ENCODE peak calls at places on chromosomes 5 and 9, in nine cellular contexts. One of them, this sample, is unnamed.

GRCh38 chr9:119432428-119432827 is 63.2 kb upstream of the BRINP1 start:
- DNase-seq in WTC11: no peak
- DNase-seq in thoracic aorta: no peak
- DNase-seq in prostate gland: no peak
- DNase-seq in epithelial cell of esophagus: no peak
- DNase-seq in fibroblast of the aortic adventitia: no peak
- DNase-seq in choroid plexus epithelial cell: no peak
- DNase-seq in MCF 10A: no peak
- DNase-seq in RWPE1: no peak
- DNase-seq in this sample: no peak

GRCh38 chr9:104944356-104944755 is 16.4 kb upstream of the ABCA1 start:
- DNase-seq in MCF 10A: no peak
- DNase-seq in WTC11: no peak
- DNase-seq in choroid plexus epithelial cell: peak
- DNase-seq in fibroblast of the aortic adventitia: no peak
- DNase-seq in RWPE1: no peak
- DNase-seq in prostate gland: no peak
- DNase-seq in epithelial cell of esophagus: no peak
- DNase-seq in thoracic aorta: no peak
- DNase-seq in this sample: no peak

GRCh38 chr5:76546497-76547102 is 76.6 kb downstream of the F2RL2 start:
- DNase-seq in RWPE1: no peak
- DNase-seq in epithelial cell of esophagus: no peak
- DNase-seq in fibroblast of the aortic adventitia: no peak
- DNase-seq in prostate gland: no peak
- DNase-seq in thoracic aorta: no peak
- DNase-seq in MCF 10A: no peak
- DNase-seq in WTC11: no peak
- DNase-seq in choroid plexus epithelial cell: no peak
- DNase-seq in this sample: no peak

GRCh38 chr9:108963459-108964143 is 29.4 kb downstream of the ABITRAM start:
- DNase-seq in epithelial cell of esophagus: no peak
- DNase-seq in prostate gland: peak
- DNase-seq in MCF 10A: no peak
- DNase-seq in fibroblast of the aortic adventitia: no peak
- DNase-seq in RWPE1: no peak
- DNase-seq in thoracic aorta: no peak
- DNase-seq in choroid plexus epithelial cell: peak
- DNase-seq in WTC11: no peak
- DNase-seq in this sample: no peak

GRCh38 chr5:65076251-65076869 is 307.6 kb downstream of the CWC27 start:
- DNase-seq in RWPE1: peak
- DNase-seq in prostate gland: no peak
- DNase-seq in thoracic aorta: no peak
- DNase-seq in WTC11: peak
- DNase-seq in choroid plexus epithelial cell: peak
- DNase-seq in epithelial cell of esophagus: peak
- DNase-seq in fibroblast of the aortic adventitia: peak
- DNase-seq in MCF 10A: peak
- DNase-seq in this sample: peak

GRCh38 chr5:36301858-36302603 is at the start of gene RANBP3L:
- DNase-seq in choroid plexus epithelial cell: peak
- DNase-seq in prostate gland: peak
- DNase-seq in MCF 10A: peak
- DNase-seq in WTC11: no peak
- DNase-seq in epithelial cell of esophagus: peak
- DNase-seq in fibroblast of the aortic adventitia: peak
- DNase-seq in RWPE1: no peak
- DNase-seq in thoracic aorta: no peak
- DNase-seq in this sample: peak

GRCh38 chr9:37010180-37010579 is 23.9 kb downstream of the PAX5 start:
- DNase-seq in fibroblast of the aortic adventitia: no peak
- DNase-seq in thoracic aorta: no peak
- DNase-seq in RWPE1: no peak
- DNase-seq in choroid plexus epithelial cell: no peak
- DNase-seq in MCF 10A: no peak
- DNase-seq in prostate gland: no peak
- DNase-seq in WTC11: no peak
- DNase-seq in epithelial cell of esophagus: no peak
- DNase-seq in this sample: no peak

GRCh38 chr9:110183208-110184145 is 24.5 kb downstream of the C9orf152 start:
- DNase-seq in thoracic aorta: no peak
- DNase-seq in choroid plexus epithelial cell: peak
- DNase-seq in epithelial cell of esophagus: peak
- DNase-seq in prostate gland: peak
- DNase-seq in fibroblast of the aortic adventitia: peak
- DNase-seq in RWPE1: peak
- DNase-seq in WTC11: peak
- DNase-seq in MCF 10A: peak
- DNase-seq in this sample: peak

GRCh38 chr5:93141969-93142368 is 439.1 kb downstream of the NR2F1-AS1 start:
- DNase-seq in epithelial cell of esophagus: no peak
- DNase-seq in MCF 10A: no peak
- DNase-seq in WTC11: no peak
- DNase-seq in prostate gland: no peak
- DNase-seq in fibroblast of the aortic adventitia: no peak
- DNase-seq in thoracic aorta: no peak
- DNase-seq in RWPE1: no peak
- DNase-seq in choroid plexus epithelial cell: peak
- DNase-seq in this sample: no peak

GRCh38 chr5:139708877-139709586 is 60.9 kb downstream of the CXXC5 start:
- DNase-seq in MCF 10A: no peak
- DNase-seq in choroid plexus epithelial cell: peak
- DNase-seq in prostate gland: no peak
- DNase-seq in RWPE1: no peak
- DNase-seq in fibroblast of the aortic adventitia: peak
- DNase-seq in thoracic aorta: no peak
- DNase-seq in WTC11: peak
- DNase-seq in epithelial cell of esophagus: no peak
- DNase-seq in this sample: peak

GRCh38 chr5:65010841-65011240 is 242.1 kb downstream of the CWC27 start:
- DNase-seq in RWPE1: no peak
- DNase-seq in prostate gland: no peak
- DNase-seq in WTC11: no peak
- DNase-seq in choroid plexus epithelial cell: no peak
- DNase-seq in epithelial cell of esophagus: no peak
- DNase-seq in thoracic aorta: no peak
- DNase-seq in MCF 10A: no peak
- DNase-seq in fibroblast of the aortic adventitia: no peak
- DNase-seq in this sample: no peak

GRCh38 chr9:6943293-6943692 is 185.5 kb downstream of the KDM4C start:
- DNase-seq in choroid plexus epithelial cell: no peak
- DNase-seq in fibroblast of the aortic adventitia: no peak
- DNase-seq in prostate gland: no peak
- DNase-seq in thoracic aorta: no peak
- DNase-seq in RWPE1: no peak
- DNase-seq in MCF 10A: no peak
- DNase-seq in WTC11: no peak
- DNase-seq in epithelial cell of esophagus: no peak
- DNase-seq in this sample: no peak

GRCh38 chr9:6942406-6942805 is 184.6 kb downstream of the KDM4C start:
- DNase-seq in prostate gland: no peak
- DNase-seq in fibroblast of the aortic adventitia: no peak
- DNase-seq in WTC11: no peak
- DNase-seq in choroid plexus epithelial cell: no peak
- DNase-seq in MCF 10A: no peak
- DNase-seq in RWPE1: no peak
- DNase-seq in epithelial cell of esophagus: no peak
- DNase-seq in thoracic aorta: no peak
- DNase-seq in this sample: no peak

GRCh38 chr9:6944896-6945295 is 187.1 kb downstream of the KDM4C start:
- DNase-seq in thoracic aorta: no peak
- DNase-seq in WTC11: no peak
- DNase-seq in MCF 10A: peak
- DNase-seq in prostate gland: no peak
- DNase-seq in choroid plexus epithelial cell: peak
- DNase-seq in fibroblast of the aortic adventitia: no peak
- DNase-seq in epithelial cell of esophagus: peak
- DNase-seq in RWPE1: no peak
- DNase-seq in this sample: peak

GRCh38 chr9:6945871-6946270 is 188.1 kb downstream of the KDM4C start:
- DNase-seq in epithelial cell of esophagus: no peak
- DNase-seq in MCF 10A: no peak
- DNase-seq in prostate gland: no peak
- DNase-seq in choroid plexus epithelial cell: no peak
- DNase-seq in thoracic aorta: no peak
- DNase-seq in WTC11: no peak
- DNase-seq in RWPE1: no peak
- DNase-seq in fibroblast of the aortic adventitia: no peak
- DNase-seq in this sample: peak

GRCh38 chr9:6944093-6944551 is 186.3 kb downstream of the KDM4C start:
- DNase-seq in choroid plexus epithelial cell: peak
- DNase-seq in RWPE1: peak
- DNase-seq in fibroblast of the aortic adventitia: peak
- DNase-seq in prostate gland: no peak
- DNase-seq in thoracic aorta: no peak
- DNase-seq in epithelial cell of esophagus: peak
- DNase-seq in MCF 10A: peak
- DNase-seq in WTC11: no peak
- DNase-seq in this sample: peak
- TF ChIP-seq CTCF in choroid plexus epithelial cell: peak
- TF ChIP-seq CTCF in RWPE1: peak
- TF ChIP-seq CTCF in fibroblast of the aortic adventitia: no peak
- TF ChIP-seq CTCF in prostate gland: peak
- TF ChIP-seq CTCF in thoracic aorta: no peak
- TF ChIP-seq CTCF in epithelial cell of esophagus: no peak
- TF ChIP-seq CTCF in MCF 10A: no peak
- TF ChIP-seq CTCF in WTC11: no peak
- TF ChIP-seq CTCF in this sample: no peak

GRCh38 chr5:141328231-141328630 is 2.1 kb upstream of the PCDHGA1 start:
- DNase-seq in MCF 10A: no peak
- DNase-seq in WTC11: no peak
- DNase-seq in choroid plexus epithelial cell: no peak
- DNase-seq in RWPE1: no peak
- DNase-seq in prostate gland: no peak
- DNase-seq in fibroblast of the aortic adventitia: no peak
- DNase-seq in epithelial cell of esophagus: no peak
- DNase-seq in thoracic aorta: no peak
- DNase-seq in this sample: no peak

GRCh38 chr5:141326088-141326854 is 4.0 kb upstream of the PCDHGA1 start:
- DNase-seq in MCF 10A: peak
- DNase-seq in RWPE1: peak
- DNase-seq in epithelial cell of esophagus: peak
- DNase-seq in choroid plexus epithelial cell: peak
- DNase-seq in WTC11: peak
- DNase-seq in prostate gland: no peak
- DNase-seq in thoracic aorta: no peak
- DNase-seq in fibroblast of the aortic adventitia: peak
- DNase-seq in this sample: peak

DNA sequence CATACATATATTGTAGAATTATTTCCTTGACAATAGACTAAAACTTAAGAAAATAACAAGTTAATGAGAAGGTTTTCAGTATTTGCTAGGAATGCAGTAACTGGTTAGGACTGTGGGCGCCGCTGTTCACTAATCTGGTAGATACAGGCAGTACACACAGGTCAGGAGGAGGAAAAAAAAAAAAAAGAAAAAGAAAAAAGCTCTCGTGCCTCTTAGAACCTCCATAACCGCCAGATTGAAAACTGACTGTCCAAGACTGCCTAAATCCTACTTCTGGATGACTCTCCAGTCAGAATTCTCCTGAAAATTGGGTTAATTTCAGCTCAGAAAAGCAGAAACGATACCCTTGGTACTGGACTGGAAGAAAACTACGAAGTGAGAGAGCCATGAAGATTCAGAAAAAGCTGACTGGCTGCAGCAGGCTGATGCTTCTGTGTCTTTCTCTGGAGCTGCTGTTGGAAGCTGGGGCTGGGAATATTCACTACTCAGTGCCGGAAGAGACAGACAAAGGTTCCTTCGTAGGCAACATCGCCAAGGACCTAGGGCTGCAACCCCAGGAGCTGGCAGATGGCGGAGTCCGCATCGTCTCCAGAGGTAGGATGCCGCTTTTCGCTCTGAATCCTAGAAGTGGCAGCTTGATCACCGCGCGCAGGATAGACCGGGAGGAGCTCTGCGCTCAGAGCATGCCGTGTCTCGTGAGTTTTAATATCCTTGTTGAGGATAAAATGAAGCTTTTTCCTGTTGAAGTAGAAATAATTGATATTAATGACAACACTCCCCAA is at the start of gene PCDHGA1:
- DNase-seq in choroid plexus epithelial cell: peak
- DNase-seq in epithelial cell of esophagus: peak
- DNase-seq in RWPE1: peak
- DNase-seq in thoracic aorta: no peak
- DNase-seq in prostate gland: no peak
- DNase-seq in WTC11: peak
- DNase-seq in MCF 10A: peak
- DNase-seq in fibroblast of the aortic adventitia: peak
- DNase-seq in this sample: peak
- TF ChIP-seq CTCF in choroid plexus epithelial cell: peak
- TF ChIP-seq CTCF in epithelial cell of esophagus: peak
- TF ChIP-seq CTCF in RWPE1: peak
- TF ChIP-seq CTCF in thoracic aorta: no peak
- TF ChIP-seq CTCF in prostate gland: no peak
- TF ChIP-seq CTCF in WTC11: peak
- TF ChIP-seq CTCF in MCF 10A: peak
- TF ChIP-seq CTCF in fibroblast of the aortic adventitia: peak
- TF ChIP-seq CTCF in this sample: peak

GRCh38 chr9:123928471-123929176 is 1.3 kb downstream of the DENND1A start:
- DNase-seq in fibroblast of the aortic adventitia: peak
- DNase-seq in thoracic aorta: no peak
- DNase-seq in RWPE1: no peak
- DNase-seq in prostate gland: no peak
- DNase-seq in epithelial cell of esophagus: no peak
- DNase-seq in choroid plexus epithelial cell: peak
- DNase-seq in WTC11: no peak
- DNase-seq in MCF 10A: peak
- DNase-seq in this sample: peak
- TF ChIP-seq CTCF in fibroblast of the aortic adventitia: peak
- TF ChIP-seq CTCF in thoracic aorta: no peak
- TF ChIP-seq CTCF in RWPE1: no peak
- TF ChIP-seq CTCF in prostate gland: no peak
- TF ChIP-seq CTCF in epithelial cell of esophagus: no peak
- TF ChIP-seq CTCF in choroid plexus epithelial cell: no peak
- TF ChIP-seq CTCF in WTC11: no peak
- TF ChIP-seq CTCF in MCF 10A: no peak
- TF ChIP-seq CTCF in this sample: no peak

DNA sequence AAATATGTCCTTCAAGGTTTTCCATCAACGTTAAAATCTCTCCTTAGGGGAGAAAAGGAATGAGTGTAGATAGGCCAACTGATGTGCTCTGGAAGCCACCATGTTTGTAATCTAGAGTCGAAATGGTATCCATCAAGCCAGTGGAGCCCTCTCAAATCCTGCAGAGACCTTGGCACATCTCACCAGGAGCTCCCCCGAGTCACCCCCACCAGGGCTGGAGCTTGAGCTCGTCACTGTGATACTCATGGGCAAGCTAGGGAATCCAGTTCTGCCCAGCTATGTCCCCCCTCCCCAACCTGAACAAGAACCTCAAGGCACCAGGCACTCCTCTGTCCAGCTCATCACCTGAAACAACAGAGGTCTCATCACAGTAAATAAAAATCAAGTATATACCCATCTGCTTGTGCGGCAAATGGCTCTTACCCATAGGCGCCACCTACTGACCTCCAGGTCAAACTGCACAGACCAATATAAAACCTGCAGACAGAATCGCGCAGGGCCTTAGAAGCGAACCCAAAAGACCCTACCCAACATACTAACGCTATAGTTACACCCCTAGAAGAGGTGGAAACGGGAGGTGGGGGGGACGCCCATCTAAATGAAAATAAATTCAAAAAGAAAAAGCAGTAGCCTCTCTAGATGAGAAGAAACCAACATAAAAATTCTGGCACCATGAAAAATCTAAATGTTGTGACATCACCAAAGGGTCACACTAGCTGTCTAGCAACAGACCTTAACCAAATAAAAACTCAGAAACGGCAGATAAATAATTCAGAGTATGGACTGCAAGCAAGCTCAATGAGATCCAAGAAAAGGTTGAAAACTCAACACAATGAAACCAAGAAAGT is 75.0 kb downstream of the TTC39B start:
- DNase-seq in prostate gland: no peak
- DNase-seq in thoracic aorta: no peak
- DNase-seq in fibroblast of the aortic adventitia: no peak
- DNase-seq in choroid plexus epithelial cell: peak
- DNase-seq in WTC11: peak
- DNase-seq in RWPE1: no peak
- DNase-seq in MCF 10A: peak
- DNase-seq in epithelial cell of esophagus: peak
- DNase-seq in this sample: no peak
- TF ChIP-seq CTCF in prostate gland: peak
- TF ChIP-seq CTCF in thoracic aorta: peak
- TF ChIP-seq CTCF in fibroblast of the aortic adventitia: peak
- TF ChIP-seq CTCF in choroid plexus epithelial cell: peak
- TF ChIP-seq CTCF in WTC11: peak
- TF ChIP-seq CTCF in RWPE1: peak
- TF ChIP-seq CTCF in MCF 10A: peak
- TF ChIP-seq CTCF in epithelial cell of esophagus: peak
- TF ChIP-seq CTCF in this sample: peak

This sample was measured in bronchial epithelial cell.